ENCODE peak calls at places on chromosomes 6 and 20, in eight cellular contexts. H is small intestine, I is lower lobe of right lung, W is upper lobe of right lung, K is H9, E is thyroid gland, X is brain microvascular endothelial cell, A is neuronal stem cell. M is an unnamed sample.

GRCh38 chr20:48143435-48144081 is 358.3 kb upstream of the SULF2 start:
- DNase-seq in X (no peak), K (no peak), I (no peak), H (no peak), A (no peak), W (no peak), E (no peak), M (no peak)

GRCh38 chr6:27133281-27134227 is 113.9 kb upstream of the PRSS16 start:
- DNase-seq in K (peak), E (peak), W (peak), X (peak), A (no peak), H (peak), I (peak), M (no peak)

GRCh38 chr20:51608060-51608459 is 65.5 kb upstream of the NFATC2 start:
- DNase-seq in A (no peak), K (no peak), H (no peak), X (no peak), E (no peak), I (no peak), W (no peak), M (no peak)

GRCh38 chr6:12947191-12947795 is 230.7 kb downstream of the PHACTR1 start:
- DNase-seq in H (no peak), K (no peak), X (no peak), I (no peak), E (no peak), W (no peak), A (no peak), M (no peak)

GRCh38 chr6:63572733-63573139 is 456 bp downstream of the LOC128125822 start:
- DNase-seq in E (no peak), H (no peak), A (no peak), X (no peak), K (no peak), W (no peak), I (no peak), M (no peak)

GRCh38 chr6:45626087-45626891 is 248.6 kb upstream of the SUPT3H start:
- DNase-seq in I (no peak), H (no peak), X (peak), E (peak), A (no peak), K (no peak), W (no peak), M (no peak)

GRCh38 chr6:139407718-139408222 is 33.3 kb upstream of the CITED2 start:
- DNase-seq in K (no peak), H (no peak), X (peak), W (no peak), E (no peak), A (no peak), I (no peak), M (no peak)

GRCh38 chr6:157323114-157323923 is at the start of gene TMEM242:
- DNase-seq in I (peak), E (peak), X (peak), H (peak), A (peak), W (peak), K (peak), M (peak)

GRCh38 chr6:49202923-49203322 is 260.1 kb downstream of the MMUT start:
- DNase-seq in X (no peak), I (no peak), H (no peak), K (no peak), A (no peak), W (no peak), E (no peak), M (no peak)

GRCh38 chr6:167574431-167575097 is 249.7 kb downstream of the TTLL2 start:
- DNase-seq in A (no peak), I (no peak), X (no peak), K (no peak), H (no peak), E (no peak), W (no peak), M (no peak)

GRCh38 chr6:42714098-42714761 is 8.2 kb downstream of the PRPH2 start:
- DNase-seq in W (no peak), H (no peak), K (no peak), I (no peak), E (no peak), X (peak), A (no peak), M (no peak)

GRCh38 chr6:139539852-139540251 is 165.4 kb upstream of the CITED2 start:
- DNase-seq in A (no peak), E (no peak), X (peak), W (peak), K (peak), I (peak), H (no peak), M (no peak)

GRCh38 chr6:12369781-12370262 is 79.7 kb downstream of the EDN1 start:
- DNase-seq in A (no peak), E (no peak), H (no peak), W (no peak), X (no peak), K (no peak), I (peak), M (no peak)

GRCh38 chr6:12923644-12924235 is 207.2 kb downstream of the PHACTR1 start:
- DNase-seq in E (no peak), A (no peak), K (no peak), H (no peak), W (no peak), X (no peak), I (no peak), M (no peak)

GRCh38 chr6:149405823-149406765 is 6.0 kb downstream of the SUMO4 start:
- DNase-seq in X (no peak), K (no peak), A (no peak), H (no peak), W (no peak), E (no peak), I (no peak), M (no peak)

GRCh38 chr6:23526519-23526918 is 599.5 kb upstream of the NRSN1 start:
- DNase-seq in E (no peak), W (no peak), H (no peak), A (no peak), K (no peak), X (peak), I (no peak), M (no peak)

GRCh38 chr20:34607066-34607465 is 48.5 kb downstream of the MAP1LC3A start:
- DNase-seq in K (no peak), X (no peak), E (no peak), A (no peak), W (no peak), I (no peak), H (no peak), M (no peak)

GRCh38 chr20:34600892-34601653 is 42.6 kb downstream of the MAP1LC3A start:
- DNase-seq in A (no peak), K (no peak), X (no peak), W (no peak), I (no peak), E (no peak), H (no peak), M (no peak)

GRCh38 chr20:34604980-34605788 is 46.7 kb downstream of the MAP1LC3A start:
- DNase-seq in E (no peak), I (no peak), H (no peak), K (no peak), A (no peak), W (no peak), X (peak), M (no peak)
- H3K27ac ChIP-seq in E (no peak), I (no peak), H (peak), K (no peak), A (no peak), W (no peak), X (no peak), M (no peak)

GRCh38 chr6:85678602-85679444 is 36.1 kb upstream of the SYNCRIP start:
- DNase-seq in K (peak), E (peak), X (peak), I (peak), A (peak), W (peak), H (peak), M (peak)

GRCh38 chr6:85678000-85678601 is 35.4 kb upstream of the SYNCRIP start:
- DNase-seq in W (no peak), X (no peak), H (peak), I (no peak), K (no peak), E (no peak), A (no peak), M (no peak)

GRCh38 chr6:85675030-85675819 is 32.5 kb upstream of the SYNCRIP start:
- DNase-seq in H (peak), X (peak), A (no peak), I (no peak), W (no peak), K (peak), E (no peak), M (no peak)

GRCh38 chr6:85676086-85676729 is 33.5 kb upstream of the SYNCRIP start:
- DNase-seq in H (no peak), I (no peak), X (no peak), W (no peak), K (no peak), E (no peak), A (no peak), M (no peak)

GRCh38 chr6:85677243-85677956 is 34.7 kb upstream of the SYNCRIP start:
- DNase-seq in E (no peak), K (no peak), X (no peak), A (no peak), W (no peak), I (no peak), H (peak), M (no peak)
- H3K27ac ChIP-seq in E (peak), K (peak), X (peak), A (no peak), W (peak), I (peak), H (no peak), M (no peak)

GRCh38 chr6:95095855-95096254 is 481.5 kb upstream of the MANEA start:
- DNase-seq in A (no peak), I (no peak), E (no peak), K (no peak), X (no peak), H (no peak), W (no peak), M (no peak)
- H3K27ac ChIP-seq in A (no peak), I (no peak), E (no peak), K (no peak), X (no peak), H (no peak), W (no peak), M (no peak)

GRCh38 chr20:32480361-32481199 is 104.6 kb downstream of the NOL4L start:
- DNase-seq in I (no peak), A (no peak), H (peak), K (peak), W (no peak), X (no peak), E (peak), M (no peak)

GRCh38 chr20:32483351-32484220 is 101.5 kb downstream of the NOL4L start:
- DNase-seq in E (peak), H (peak), A (peak), X (peak), K (peak), W (peak), I (peak), M (no peak)

GRCh38 chr20:32484221-32485125 is 100.7 kb downstream of the NOL4L start:
- DNase-seq in E (peak), A (no peak), H (peak), K (peak), W (no peak), X (no peak), I (peak), M (no peak)

GRCh38 chr20:32481311-32482103 is 103.6 kb downstream of the NOL4L start:
- DNase-seq in W (no peak), A (no peak), I (no peak), X (no peak), E (no peak), H (peak), K (peak), M (no peak)

DNA sequence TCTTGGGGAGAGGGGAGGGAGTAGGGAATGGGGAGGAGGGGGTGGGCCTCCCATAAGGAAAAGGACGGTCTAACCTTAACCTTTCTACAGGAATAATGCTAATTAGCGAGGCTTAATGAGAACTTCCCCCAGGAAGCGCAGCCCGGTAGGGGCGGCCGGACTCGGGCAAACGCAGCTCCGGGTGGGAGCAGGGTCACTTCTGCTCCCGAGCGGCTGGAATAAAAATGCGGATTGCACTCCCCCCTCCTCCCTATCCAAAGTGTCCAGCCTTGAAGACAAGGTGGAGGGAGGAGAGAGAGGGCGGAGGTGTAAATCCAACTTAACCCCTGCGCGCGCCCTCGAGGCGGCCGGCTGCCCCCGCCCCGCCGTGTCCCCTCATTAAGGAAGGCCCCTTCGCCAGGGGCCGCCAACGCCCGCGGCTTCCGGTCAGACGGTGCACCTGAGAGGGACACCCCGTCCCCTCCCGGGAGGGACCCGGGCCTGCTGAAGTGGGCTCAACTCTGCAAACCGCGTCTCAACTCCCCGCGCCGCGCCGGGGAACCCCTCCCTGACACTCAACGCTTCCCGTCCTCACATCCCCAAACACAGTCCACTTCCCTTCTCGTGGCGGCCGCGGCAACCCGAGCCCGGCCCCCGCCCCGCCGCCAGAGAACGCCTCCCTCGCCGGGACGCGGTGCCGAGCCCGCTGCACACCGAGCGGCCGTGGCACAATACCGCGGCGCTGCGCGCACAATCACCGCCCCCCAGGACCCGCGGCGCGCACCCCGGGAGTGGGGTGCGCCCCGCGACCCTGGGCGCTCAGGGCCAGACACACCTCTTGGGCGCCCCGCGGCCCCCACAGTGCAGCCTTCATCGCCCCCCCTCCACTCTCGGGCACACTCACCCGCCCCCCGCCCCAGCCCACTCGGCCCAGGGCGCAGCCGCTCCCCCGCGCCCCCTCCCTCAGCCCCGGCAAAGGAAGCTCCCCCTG is 102.6 kb downstream of the NOL4L start:
- DNase-seq in X (no peak), W (peak), H (peak), K (peak), I (peak), E (peak), A (peak), M (no peak)
- H3K27ac ChIP-seq in X (peak), W (peak), H (peak), K (no peak), I (peak), E (peak), A (peak), M (no peak)

GRCh38 chr6:147544420-147544819 is 35.9 kb downstream of the SAMD5 start:
- DNase-seq in W (no peak), H (no peak), K (no peak), X (no peak), I (no peak), E (no peak), A (no peak), M (no peak)

GRCh38 chr6:147546501-147547368 is 38.2 kb downstream of the SAMD5 start:
- DNase-seq in X (no peak), W (no peak), A (no peak), H (no peak), E (no peak), I (no peak), K (no peak), M (no peak)

GRCh38 chr6:147548930-147549475 is 40.5 kb downstream of the SAMD5 start:
- DNase-seq in I (no peak), A (no peak), H (no peak), X (no peak), W (no peak), K (no peak), E (no peak), M (no peak)

GRCh38 chr6:147549531-147549930 is 41.0 kb downstream of the SAMD5 start:
- DNase-seq in E (no peak), X (no peak), H (no peak), W (no peak), A (no peak), I (no peak), K (no peak), M (no peak)

DNA sequence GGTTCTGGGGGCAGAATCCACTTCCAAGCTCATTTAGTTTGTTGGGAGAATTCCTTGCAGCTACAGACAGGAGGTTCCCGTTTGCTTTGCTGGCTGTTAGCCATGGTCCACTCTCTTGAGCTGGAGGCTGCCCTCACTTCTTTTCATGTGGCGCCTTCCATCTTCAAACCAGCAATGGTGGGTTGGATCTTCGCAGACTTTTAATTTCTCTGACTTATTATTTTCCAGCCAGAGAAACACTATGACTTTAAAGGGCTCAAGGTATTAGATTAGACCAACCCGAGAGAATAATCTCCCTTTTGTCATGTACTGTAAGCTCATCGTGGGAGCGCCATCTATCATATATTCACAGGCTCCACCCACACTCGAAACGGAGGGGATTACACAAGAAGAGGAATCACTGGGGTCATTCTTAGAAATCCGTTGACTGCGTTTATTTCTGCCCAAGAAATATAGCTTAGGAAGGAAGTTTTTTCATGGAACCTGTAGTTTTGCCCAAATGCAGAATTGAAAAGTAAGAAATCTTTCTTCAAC is 38.9 kb downstream of the SAMD5 start:
- DNase-seq in E (peak), X (no peak), I (no peak), A (no peak), K (no peak), H (no peak), W (no peak), M (no peak)
- H3K27ac ChIP-seq in E (no peak), X (no peak), I (no peak), A (no peak), K (no peak), H (no peak), W (no peak), M (no peak)

GRCh38 chr6:36862164-36862847 is 12.3 kb downstream of the PPIL1 start:
- DNase-seq in H (no peak), X (no peak), W (no peak), K (no peak), A (no peak), E (no peak), I (no peak), M (no peak)
- H3K27ac ChIP-seq in H (no peak), X (no peak), W (no peak), K (no peak), A (no peak), E (no peak), I (no peak), M (no peak)